ENCODE peak calls at places on chromosomes 12 and 14, in six cellular contexts. H is PC-3, W is GM23248, P is SK-N-SH, M is MM.1S, E is Karpas-422. O is an unnamed sample.
A peak's percentile ranks its signal among the peaks of the same experiment; 100 is the strongest.

GRCh38 chr12:6374781-6375150 is 597 bp downstream of the SCNN1A start:
- DNase-seq in P (no peak), E (no peak), W (no peak), H (no peak), M (no peak), O (no peak)

GRCh38 chr12:39764944-39765560 is 145.4 kb upstream of the ABCD2 start:
- DNase-seq in E (peak; percentile 67), P (peak; percentile 39), H (peak; percentile 58), M (peak; percentile 57), W (peak; percentile 78), O (peak; percentile 23)

GRCh38 chr12:15688202-15688736 is 100.9 kb downstream of the EPS8 start:
- DNase-seq in P (no peak), E (no peak), H (no peak), M (no peak), W (no peak), O (peak; percentile 93)

GRCh38 chr14:75539562-75540478 is 17.6 kb downstream of the BATF start:
- DNase-seq in H (no peak), P (no peak), W (no peak), E (peak; percentile 63), M (no peak), O (no peak)

GRCh38 chr12:114691810-114692557 is 8.0 kb upstream of the TBX3 start:
- DNase-seq in P (peak; percentile 11), W (no peak), M (no peak), E (no peak), H (peak; percentile 53), O (no peak)

GRCh38 chr14:76844223-76844622 is 18.0 kb downstream of the LRRC74A start:
- DNase-seq in E (peak; percentile 67), H (peak; percentile 33), W (peak; percentile 65), P (no peak), M (no peak), O (peak; percentile 47)

GRCh38 chr12:20367731-20368652 is at the start of gene PDE3A:
- DNase-seq in H (peak; percentile 42), M (peak; percentile 12), P (peak; percentile 80), W (peak; percentile 85), E (no peak), O (peak; percentile 39)

GRCh38 chr14:99725774-99726537 is 41.9 kb downstream of the CYP46A1 start:
- DNase-seq in E (no peak), W (no peak), M (no peak), H (no peak), P (no peak), O (no peak)

GRCh38 chr12:12704593-12705230 is 8.7 kb upstream of the GPR19 start:
- DNase-seq in W (peak; percentile 97), H (peak; percentile 89), P (peak; percentile 78), M (peak; percentile 81), E (peak; percentile 80), O (peak; percentile 84)

GRCh38 chr14:50666772-50667490 is 1.2 kb downstream of the SAV1 start:
- DNase-seq in M (peak; percentile 16), W (peak; percentile 85), E (peak; percentile 73), H (peak; percentile 82), P (peak; percentile 23), O (no peak)

GRCh38 chr12:56229082-56229481 is 769 bp upstream of the SLC39A5 start:
- DNase-seq in M (no peak), W (no peak), E (peak; percentile 29), P (no peak), H (no peak), O (no peak)

GRCh38 chr12:116538076-116538591 is 21.0 kb upstream of the MAP1LC3B2 start:
- DNase-seq in M (peak; percentile 73), W (no peak), E (no peak), P (no peak), H (no peak), O (no peak)

GRCh38 chr14:57066887-57067513 is 201.7 kb downstream of the EXOC5 start:
- DNase-seq in P (peak; percentile 60), E (peak; percentile 82), H (peak; percentile 79), W (peak; percentile 36), M (peak; percentile 36), O (peak; percentile 12)

GRCh38 chr12:112149596-112149995 is 24.2 kb downstream of the TRAFD1 start:
- DNase-seq in W (no peak), M (no peak), E (no peak), H (peak; percentile 98), P (no peak), O (no peak)

GRCh38 chr14:100238419-100239199 is at the start of gene YY1:
- DNase-seq in P (peak; percentile 99), H (peak; percentile 98), E (peak; percentile 100), W (peak; percentile 100), M (peak; percentile 91), O (peak; percentile 93)

GRCh38 chr12:452667-453210 is 7.0 kb upstream of the B4GALNT3 start:
- DNase-seq in H (no peak), E (peak; percentile 45), P (no peak), M (peak; percentile 65), W (peak; percentile 17), O (no peak)

GRCh38 chr12:8697120-8697475 is 693 bp upstream of the RIMKLB start:
- DNase-seq in M (no peak), P (no peak), W (peak; percentile 72), H (no peak), E (no peak), O (no peak)

GRCh38 chr12:98592825-98593322 is 612 bp upstream of the SLC25A3 start:
- DNase-seq in W (no peak), M (peak; percentile 37), P (peak; percentile 46), E (no peak), H (peak; percentile 12), O (no peak)

GRCh38 chr12:95198914-95199313 is 18.4 kb downstream of the FGD6 start:
- DNase-seq in M (no peak), H (no peak), E (peak; percentile 45), W (no peak), P (no peak), O (no peak)

GRCh38 chr12:47216150-47216677 is 136.5 kb upstream of the AMIGO2 start:
- DNase-seq in W (no peak), E (peak; percentile 96), M (peak; percentile 92), P (no peak), H (no peak), O (no peak)

GRCh38 chr14:53714495-53715389 is 241.9 kb downstream of the BMP4 start:
- DNase-seq in P (no peak), E (no peak), H (no peak), M (no peak), W (no peak), O (no peak)

GRCh38 chr14:24051162-24051788 is 534 bp upstream of the CARMIL3 start:
- DNase-seq in E (peak; percentile 89), P (no peak), W (no peak), M (no peak), H (no peak), O (no peak)

GRCh38 chr12:130463259-130463658 is 125.6 kb downstream of the PIWIL1 start:
- DNase-seq in M (no peak), P (peak; percentile 56), W (no peak), E (no peak), H (no peak), O (no peak)
- H3K9me2 ChIP-seq in M (no peaks in the 10 kb centered on the region), P (no peaks in the 10 kb centered on the region), W (no peaks in the 10 kb centered on the region), E (no peaks in the 10 kb centered on the region), H (no peaks in the 10 kb centered on the region), O (no peaks in the 10 kb centered on the region)

DNA sequence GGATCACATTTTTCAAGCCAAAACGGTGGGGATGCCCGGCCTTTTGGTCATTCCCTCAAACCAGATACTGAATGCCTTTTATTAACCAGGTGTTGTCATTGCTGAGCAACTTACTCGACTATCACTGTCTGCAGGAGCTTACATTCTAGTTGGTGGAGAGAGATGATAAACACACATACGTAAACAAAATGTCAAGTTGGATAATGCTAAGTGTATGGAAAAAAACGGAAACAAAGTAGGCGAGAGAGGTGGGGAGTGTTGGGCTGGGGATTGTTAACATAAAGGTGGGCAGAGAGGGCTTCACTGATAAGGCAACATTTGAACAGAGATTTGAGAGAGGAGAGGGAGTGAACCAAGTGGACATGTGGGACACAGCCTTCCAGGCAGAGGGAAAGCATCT is 4.5 kb downstream of the C12orf43 start:
- DNase-seq in H (no peak), P (no peak), W (no peak), E (no peak), M (no peak), O (no peak)
- H3K9ac ChIP-seq in H (no peak overlapping the region), P (no peak overlapping the region), W (no peak overlapping the region), E (no peak overlapping the region), M (no peak overlapping the region), O (no peak overlapping the region)

GRCh38 chr12:49623142-49623899 is at the start of gene PRPF40B:
- DNase-seq in W (peak; percentile 94), H (peak; percentile 84), E (peak; percentile 95), M (peak; percentile 87), P (peak; percentile 99), O (peak; percentile 48)
- H3K9me2 ChIP-seq in W (no peaks in the 10 kb centered on the region), H (no peaks in the 10 kb centered on the region), E (no peaks in the 10 kb centered on the region), M (no peaks in the 10 kb centered on the region), P (no peaks in the 10 kb centered on the region), O (no peaks in the 10 kb centered on the region)

DNA sequence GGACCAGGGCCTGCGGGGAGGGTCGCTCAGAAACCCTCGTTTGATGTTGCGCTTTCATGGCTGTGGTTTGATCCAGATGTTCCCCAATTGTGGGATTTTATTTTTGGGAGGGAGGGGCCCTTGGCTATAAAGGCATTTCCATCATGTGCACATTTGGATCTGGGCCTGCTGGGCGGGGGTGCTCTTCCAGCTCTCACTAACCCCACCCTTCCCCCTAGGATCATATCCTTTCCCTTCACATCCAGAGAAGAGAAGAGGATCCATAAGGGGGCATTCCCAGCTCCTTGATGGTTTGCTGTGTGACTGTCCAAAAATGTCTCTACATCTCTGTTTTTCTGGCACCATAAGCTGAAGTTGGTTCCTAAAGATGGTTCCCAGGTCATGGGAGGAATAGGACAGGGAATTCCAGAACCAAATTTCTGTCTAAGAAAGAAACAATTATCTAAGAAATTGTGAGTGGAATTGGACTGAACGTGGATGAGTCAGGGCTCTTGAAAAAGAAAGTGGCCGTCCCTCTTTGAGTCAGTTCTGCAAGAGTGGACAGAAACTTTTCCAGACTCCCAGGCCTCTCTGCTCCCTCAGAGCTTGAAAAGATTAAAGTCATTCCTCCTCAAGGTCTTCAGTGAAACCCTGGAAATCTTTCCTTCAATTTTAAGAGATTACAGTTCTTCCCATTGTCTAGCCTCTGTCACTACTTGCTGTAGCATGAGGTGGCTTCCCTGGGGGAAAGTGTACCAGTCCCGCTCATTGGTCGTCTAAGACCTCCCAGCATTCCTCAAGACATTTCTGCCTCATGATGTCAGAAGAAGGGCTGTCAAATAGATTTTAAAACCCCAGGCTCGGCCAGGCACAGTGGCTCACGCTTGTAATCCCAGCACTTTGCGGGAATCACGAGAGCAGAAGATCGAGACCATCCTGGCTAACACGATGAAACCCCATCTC is 47.0 kb downstream of the SMUG1 start:
- DNase-seq in E (no peak), M (no peak), W (peak; percentile 90), H (no peak), P (no peak), O (no peak)
- H3K9ac ChIP-seq in E (no peak overlapping the region), M (no peak overlapping the region), W (peak overlapping the region; percentile 54), H (no peak overlapping the region), P (no peak overlapping the region), O (no peak overlapping the region)

GRCh38 chr14:98458702-98459101 is 813.3 kb downstream of the BCL11B start:
- DNase-seq in P (no peak), W (no peak), E (no peak), H (no peak), M (no peak), O (no peak)
- H3K9me2 ChIP-seq in P (no peaks in the 10 kb centered on the region), W (no peaks in the 10 kb centered on the region), E (no peaks in the 10 kb centered on the region), H (no peaks in the 10 kb centered on the region), M (no peaks in the 10 kb centered on the region), O (no peaks in the 10 kb centered on the region)

DNA sequence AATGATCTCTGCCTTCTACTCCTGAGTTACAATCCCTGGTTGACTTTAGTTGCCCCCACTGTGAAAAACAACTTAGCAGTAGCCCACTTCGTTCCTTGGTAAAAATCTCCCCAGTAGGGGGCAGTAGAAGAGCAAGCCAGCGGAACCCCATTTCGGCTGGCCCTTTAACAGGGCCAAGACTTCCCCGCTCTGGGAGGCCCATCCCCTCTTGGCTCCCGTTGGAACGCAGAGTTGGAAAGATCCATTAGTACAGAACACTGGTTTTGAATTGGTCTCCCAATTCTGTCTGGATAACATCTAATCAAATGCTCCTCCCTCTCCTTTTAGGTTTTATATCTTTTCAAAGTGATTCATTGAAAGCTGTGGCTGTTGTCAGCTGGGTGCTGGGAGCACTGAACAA is 1133.3 kb downstream of the BCL11B start:
- DNase-seq in W (peak; percentile 47), M (peak; percentile 32), H (peak; percentile 30), E (peak; percentile 84), P (peak; percentile 17), O (peak; percentile 1)
- H3K9ac ChIP-seq in W (no peak overlapping the region), M (no peak overlapping the region), H (no peak overlapping the region), E (no peak overlapping the region), P (no peak overlapping the region), O (no peak overlapping the region)